ENCODE peak calls at places on chromosome 15, in eight cellular contexts. I is brain microvascular endothelial cell; B is activated T-helper 1 cell treated with anti-CD3 and anti-CD28 coated beads, Interleukin-2, amount 50 U/mL, for 16 hours; Q is WTC11; R is stomach; W is COR-L47; X is coronary artery; D is naive thymus-derived CD4-positive, alpha-beta T cell. H is an unnamed sample.

GRCh38 chr15:78422571-78423340 is 15.3 kb upstream of the IREB2 start:
- DNase-seq in I (peak; percentile 58), B (peak; percentile 40), Q (peak; percentile 72), R (peak; percentile 72), W (no peak), X (no peak), D (peak; percentile 59), H (peak; percentile 68)

GRCh38 chr15:101439920-101440319 is 49.6 kb downstream of the PCSK6 start:
- DNase-seq in I (no peak), B (no peak), Q (no peak), R (peak; percentile 23), W (no peak), X (peak; percentile 33), D (no peak), H (no peak)

GRCh38 chr15:64740361-64741170 is 34.8 kb downstream of the RBPMS2 start:
- DNase-seq in I (peak; percentile 42), B (no peak), Q (no peak), R (no peak), W (no peak), X (no peak), D (no peak), H (no peak)

GRCh38 chr15:68578960-68579935 is at the start of gene CORO2B:
- DNase-seq in I (no peak), B (no peak), Q (peak; percentile 61), R (no peak), W (peak; percentile 91), X (no peak), D (no peak), H (peak; percentile 72)

GRCh38 chr15:75942464-75942863 is 38.8 kb downstream of the FBXO22 start:
- DNase-seq in I (no peak), B (no peak), Q (no peak), R (no peak), W (no peak), X (no peak), D (no peak), H (no peak)

GRCh38 chr15:80526556-80527340 is 122.6 kb downstream of the ARNT2 start:
- DNase-seq in I (peak; percentile 60), B (no peak), Q (no peak), R (no peak), W (no peak), X (no peak), D (no peak), H (no peak)

GRCh38 chr15:58387130-58387529 is 44.7 kb upstream of the LIPC start:
- DNase-seq in I (peak; percentile 15), B (no peak), Q (no peak), R (no peak), W (no peak), X (no peak), D (no peak), H (no peak)

GRCh38 chr15:91302588-91303439 is 202.8 kb downstream of the SV2B start:
- DNase-seq in I (peak; percentile 33), B (no peak), Q (peak; percentile 44), R (no peak), W (peak; percentile 66), X (no peak), D (peak; percentile 61), H (peak; percentile 28)

GRCh38 chr15:34019369-34019990 is 19.5 kb downstream of the AVEN start:
- DNase-seq in I (no peak), B (no peak), Q (no peak), R (no peak), W (no peak), X (no peak), D (no peak), H (no peak)

GRCh38 chr15:82847703-82848102 is 38.3 kb downstream of the WHAMM start:
- DNase-seq in I (no peak), B (no peak), Q (no peak), R (no peak), W (no peak), X (no peak), D (no peak), H (no peak)

GRCh38 chr15:84400820-84401219 is 165.2 kb downstream of the GOLGA6L4 start:
- DNase-seq in I (no peak), B (no peak), Q (no peak), R (no peak), W (no peak), X (peak; percentile 54), D (no peak), H (no peak)

GRCh38 chr15:66876731-66877545 is 174.9 kb downstream of the SMAD6 start:
- DNase-seq in I (no peak), B (no peak), Q (no peak), R (no peak), W (no peak), X (peak; percentile 57), D (no peak), H (no peak)

GRCh38 chr15:46442196-46442595 is 807.4 kb downstream of the SQOR start:
- DNase-seq in I (no peak), B (no peak), Q (no peak), R (no peak), W (no peak), X (no peak), D (no peak), H (no peak)

GRCh38 chr15:65833501-65834220 is 35.6 kb upstream of the RAB11A start:
- DNase-seq in I (no peak), B (no peak), Q (no peak), R (peak; percentile 43), W (peak; percentile 70), X (no peak), D (no peak), H (peak; percentile 43)

GRCh38 chr15:82298520-82298919 is 35.9 kb downstream of the SAXO2 start:
- DNase-seq in I (no peak), B (peak; percentile 33), Q (no peak), R (no peak), W (no peak), X (no peak), D (peak; percentile 72), H (no peak)

GRCh38 chr15:87874896-87875661 is 381.5 kb downstream of the NTRK3 start:
- DNase-seq in I (no peak), B (no peak), Q (peak; percentile 13), R (no peak), W (no peak), X (no peak), D (no peak), H (peak; percentile 18)

GRCh38 chr15:31254431-31255175 is 72.0 kb upstream of the KLF13 start:
- DNase-seq in I (peak; percentile 76), B (no peak), Q (no peak), R (no peak), W (no peak), X (no peak), D (no peak), H (no peak)

GRCh38 chr15:63599401-63600000 is 2.3 kb downstream of the FBXL22 start:
- DNase-seq in I (no peak), B (no peak), Q (peak; percentile 66), R (peak; percentile 88), W (peak; percentile 66), X (no peak), D (peak; percentile 30), H (peak; percentile 82)

GRCh38 chr15:95944856-95945255 is 385.6 kb upstream of the NR2F2 start:
- DNase-seq in I (no peak), B (no peak), Q (no peak), R (no peak), W (no peak), X (no peak), D (no peak), H (no peak)

GRCh38 chr15:87752250-87752951 is 504.1 kb downstream of the NTRK3 start:
- DNase-seq in I (peak; percentile 86), B (no peak), Q (no peak), R (no peak), W (no peak), X (no peak), D (no peak), H (no peak)

GRCh38 chr15:68725736-68726135 is 95.0 kb downstream of the ANP32A start:
- DNase-seq in I (no peak), B (no peak), Q (no peak), R (peak; percentile 32), W (no peak), X (no peak), D (no peak), H (no peak)

GRCh38 chr15:90620379-90621134 is 90.8 kb downstream of the CRTC3 start:
- DNase-seq in I (no peak), B (no peak), Q (no peak), R (no peak), W (no peak), X (no peak), D (peak; percentile 31), H (no peak)

GRCh38 chr15:89912145-89912673 is 543 bp downstream of the ARPIN start:
- DNase-seq in I (no peak), B (no peak), Q (peak; percentile 42), R (peak; percentile 49), W (no peak), X (no peak), D (no peak), H (peak; percentile 53)